ENCODE peak calls at places on chromosomes 13 and 19, in eight cellular contexts. O is esophagus squamous epithelium, T is ovary, I is right lobe of liver, Y is tibial nerve, J is IMR-90, W is body of pancreas, Z is Peyer's patch. X is an unnamed sample.

GRCh38 chr13:30477346-30478235 is 11.9 kb upstream of the HMGB1 start:
- DNase-seq in O (no peak), J (no peak), Y (no peak), Z (no peak), I (no peak), T (no peak), W (no peak), X (no peak)

GRCh38 chr13:38417727-38418126 is 68.1 kb downstream of the UFM1 start:
- DNase-seq in J (peak; percentile 1), T (no peak), W (no peak), O (no peak), Z (no peak), I (no peak), Y (peak; percentile 24), X (no peak)

GRCh38 chr13:100645382-100645781 is 29.2 kb downstream of the TMTC4 start:
- DNase-seq in W (no peak), T (no peak), Z (no peak), I (no peak), O (no peak), J (no peak), Y (no peak), X (no peak)

GRCh38 chr13:79541426-79542049 is 60.6 kb downstream of the NDFIP2 start:
- DNase-seq in T (no peak), Y (peak; percentile 57), Z (no peak), J (peak; percentile 73), O (no peak), I (no peak), W (no peak), X (no peak)

GRCh38 chr19:5624154-5624663 is 1.3 kb downstream of the SAFB start:
- DNase-seq in Y (peak; percentile 29), Z (no peak), I (peak; percentile 68), W (peak; percentile 61), J (peak; percentile 61), O (no peak), T (peak; percentile 56), X (peak; percentile 80)

GRCh38 chr13:114012921-114013320 is 39.0 kb upstream of the C13orf46 start:
- DNase-seq in J (no peak), T (no peak), W (no peak), O (no peak), Z (no peak), I (no peak), Y (no peak), X (no peak)

GRCh38 chr19:40688294-40688693 is 2.2 kb downstream of the NUMBL start:
- DNase-seq in I (no peak), T (no peak), W (no peak), Z (no peak), O (no peak), J (no peak), Y (no peak), X (no peak)

GRCh38 chr19:28341810-28342350 is 871.1 kb downstream of the UQCRFS1 start:
- DNase-seq in J (no peak), Y (no peak), W (no peak), T (no peak), O (no peak), Z (no peak), I (no peak), X (no peak)

GRCh38 chr19:44807652-44808462 is 1.0 kb upstream of the BCAM start:
- DNase-seq in T (peak; percentile 43), O (no peak), Y (peak; percentile 27), J (peak; percentile 34), I (peak; percentile 81), W (peak; percentile 74), Z (no peak), X (no peak)

GRCh38 chr19:33375760-33376159 is 2.3 kb downstream of the CEBPG start:
- DNase-seq in T (no peak), I (no peak), O (no peak), W (no peak), J (peak; percentile 51), Y (no peak), Z (no peak), X (no peak)

GRCh38 chr13:113945857-113946408 is 27.9 kb downstream of the C13orf46 start:
- DNase-seq in O (no peak), Z (no peak), I (no peak), T (no peak), J (no peak), Y (no peak), W (no peak), X (peak; percentile 39)

GRCh38 chr13:41296879-41297646 is 14.0 kb upstream of the NAA16 start:
- DNase-seq in J (no peak), I (no peak), O (no peak), Y (no peak), T (no peak), W (no peak), Z (no peak), X (no peak)

GRCh38 chr19:7480975-7481265 is 7.9 kb downstream of the PEX11G start:
- DNase-seq in J (no peak), I (no peak), W (peak; percentile 63), Z (no peak), O (no peak), T (no peak), Y (no peak), X (no peak)

GRCh38 chr19:47507924-47508553 is 6.8 kb downstream of the NAPA start:
- DNase-seq in W (no peak), I (no peak), Z (no peak), Y (no peak), J (no peak), O (no peak), T (no peak), X (no peak)

GRCh38 chr13:76717092-76717491 is 169.1 kb downstream of the KCTD12 start:
- DNase-seq in J (peak; percentile 73), Z (no peak), T (no peak), W (no peak), Y (no peak), O (no peak), I (no peak), X (no peak)

GRCh38 chr13:51833980-51834379 is 11.0 kb downstream of the TMEM272 start:
- DNase-seq in O (no peak), W (no peak), T (no peak), Z (no peak), I (no peak), J (no peak), Y (no peak), X (no peak)

GRCh38 chr19:28377077-28377476 is 835.9 kb downstream of the UQCRFS1 start:
- DNase-seq in W (no peak), J (no peak), I (no peak), Y (no peak), Z (no peak), T (no peak), O (no peak), X (no peak)

GRCh38 chr19:1051791-1052190 is 11.9 kb downstream of the ABCA7 start:
- DNase-seq in J (no peak), I (no peak), W (no peak), Z (no peak), T (no peak), O (no peak), Y (no peak), X (no peak)

GRCh38 chr19:1049841-1050240 is 9.9 kb downstream of the ABCA7 start:
- DNase-seq in J (no peak), T (no peak), O (no peak), W (no peak), Y (no peak), Z (no peak), I (no peak), X (no peak)

GRCh38 chr19:1049106-1049505 is 9.2 kb downstream of the ABCA7 start:
- DNase-seq in I (no peak), W (no peak), T (no peak), O (no peak), Z (no peak), J (no peak), Y (no peak), X (no peak)

GRCh38 chr19:1052349-1052967 is 12.6 kb downstream of the ABCA7 start:
- DNase-seq in T (no peak), W (no peak), O (no peak), I (no peak), J (no peak), Y (no peak), Z (no peak), X (no peak)

GRCh38 chr19:1050989-1051788 is 11.3 kb downstream of the ABCA7 start:
- DNase-seq in O (no peak), J (no peak), Y (no peak), W (no peak), T (no peak), Z (no peak), I (no peak), X (no peak)
- TF ChIP-seq POLR2A in O (no peak), J (no peak), Y (no peak), W (no peak), T (no peak), Z (no peak), I (no peak), X (no peak)

GRCh38 chr19:49475995-49476880 is 2.2 kb downstream of the FLT3LG start:
- DNase-seq in Z (no peak), T (peak; percentile 51), W (no peak), J (no peak), I (no peak), O (no peak), Y (no peak), X (peak; percentile 74)
- TF ChIP-seq CTCF in Z (peak; percentile 40), T (no peak), W (no peak), J (peak; percentile 55), I (no peak), O (no peak), Y (peak; percentile 37), X (no peak)

GRCh38 chr19:38655148-38655824 is 7.8 kb downstream of the ACTN4 start:
- DNase-seq in W (no peak), J (peak; percentile 54), O (no peak), Z (no peak), T (no peak), Y (no peak), I (no peak), X (no peak)

GRCh38 chr19:38660724-38661123 is 13.3 kb downstream of the ACTN4 start:
- DNase-seq in J (no peak), O (no peak), Y (no peak), I (no peak), Z (no peak), W (no peak), T (no peak), X (no peak)

GRCh38 chr19:38658462-38659306 is 11.2 kb downstream of the ACTN4 start:
- DNase-seq in T (peak; percentile 64), O (no peak), I (no peak), J (peak; percentile 100), Z (no peak), Y (no peak), W (peak; percentile 91), X (peak; percentile 81)

GRCh38 chr19:38656171-38656981 is 8.9 kb downstream of the ACTN4 start:
- DNase-seq in J (peak; percentile 63), Y (peak; percentile 72), W (no peak), Z (no peak), O (no peak), T (no peak), I (no peak), X (no peak)

GRCh38 chr19:38657633-38658222 is 10.3 kb downstream of the ACTN4 start:
- DNase-seq in J (peak; percentile 89), Z (no peak), W (no peak), Y (no peak), O (no peak), I (no peak), T (no peak), X (no peak)
- H3K36me3 ChIP-seq in J (peaks cover 17% of the 10 kb centered on the region), Z (peaks cover 12% of the 10 kb centered on the region), W (no peaks in the 10 kb centered on the region), Y (no peaks in the 10 kb centered on the region), O (no peaks in the 10 kb centered on the region), I (no peaks in the 10 kb centered on the region), T (no peaks in the 10 kb centered on the region), X (no peaks in the 10 kb centered on the region)

DNA sequence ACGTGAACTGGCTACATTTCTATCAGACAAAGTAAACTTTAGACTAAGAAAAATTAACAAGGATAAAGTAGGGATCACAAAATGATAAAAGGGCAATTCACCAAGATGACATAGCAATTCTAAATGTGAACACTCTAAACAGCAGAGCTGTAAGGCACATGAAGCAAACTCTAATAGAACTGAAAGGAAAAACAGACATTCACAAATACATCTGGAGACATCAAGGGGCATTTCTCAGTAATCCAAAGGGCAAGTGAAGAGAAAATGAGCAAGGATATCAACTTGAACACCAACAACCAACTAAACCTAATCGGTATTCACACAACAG is 12.7 kb downstream of the TUBGCP3 start:
- DNase-seq in Z (no peak), T (no peak), Y (no peak), W (no peak), I (no peak), O (no peak), J (no peak), X (no peak)
- TF ChIP-seq POLR2A in Z (no peak), T (no peak), Y (no peak), W (no peak), I (no peak), O (no peak), J (no peak), X (no peak)

X was measured in sigmoid colon.